ENCODE peak calls at places on chromosome 16, in ten cellular contexts. J is right cardiac atrium, F is heart left ventricle, H is HCT116, X is AG04450, U is left ventricle myocardium inferior, W is ovary, A is right lobe of liver, P is thoracic aorta, E is GM12878. G is an unnamed sample.

GRCh38 chr16:25633549-25633948 is 58.2 kb upstream of the HS3ST4 start:
- DNase-seq in X (no peak), A (no peak), U (no peak), H (peak), W (no peak), J (no peak), E (no peak), F (no peak), P (no peak), G (no peak)

GRCh38 chr16:49857423-49858181 is 1.7 kb upstream of the ZNF423 start:
- DNase-seq in X (no peak), J (peak), A (no peak), E (no peak), P (no peak), U (peak), H (peak), W (peak), F (peak), G (no peak)

GRCh38 chr16:15961060-15961511 is 11.7 kb downstream of the ABCC1 start:
- DNase-seq in P (no peak), J (no peak), F (no peak), X (no peak), A (no peak), E (peak), W (no peak), U (no peak), H (no peak), G (no peak)

GRCh38 chr16:13961099-13961811 is 41.3 kb downstream of the ERCC4 start:
- DNase-seq in A (no peak), U (no peak), W (no peak), J (no peak), H (no peak), X (peak), E (no peak), F (no peak), P (no peak), G (no peak)

GRCh38 chr16:9160551-9160911 is 69.1 kb downstream of the HAPSTR1 start:
- DNase-seq in H (no peak), P (no peak), X (no peak), U (no peak), W (no peak), J (no peak), F (no peak), E (no peak), A (no peak), G (no peak)

GRCh38 chr16:53565300-53565699 is 62.3 kb upstream of the AKTIP start:
- DNase-seq in U (no peak), H (no peak), F (no peak), A (no peak), X (no peak), J (no peak), P (no peak), E (no peak), W (no peak), G (no peak)

GRCh38 chr16:24820522-24820921 is 25.2 kb upstream of the SLC5A11 start:
- DNase-seq in X (no peak), E (no peak), A (no peak), H (no peak), U (no peak), J (no peak), F (no peak), P (no peak), W (no peak), G (no peak)

GRCh38 chr16:49918257-49918656 is 62.3 kb upstream of the ZNF423 start:
- DNase-seq in A (no peak), U (no peak), P (no peak), F (no peak), X (no peak), E (no peak), W (no peak), H (no peak), J (no peak), G (no peak)

GRCh38 chr16:64392456-64392855 is 729.4 kb downstream of the CDH11 start:
- DNase-seq in H (no peak), F (no peak), W (no peak), X (no peak), E (no peak), P (no peak), A (no peak), U (no peak), J (no peak), G (no peak)

GRCh38 chr16:31458073-31458834 is 1.0 kb upstream of the ARMC5 start:
- DNase-seq in U (no peak), P (no peak), X (no peak), F (peak), H (no peak), E (no peak), A (peak), W (no peak), J (no peak), G (no peak)

GRCh38 chr16:35319536-35320192 is 1860.3 kb downstream of the TP53TG3F start:
- DNase-seq in H (no peak), U (no peak), F (no peak), E (no peak), X (no peak), W (no peak), A (no peak), P (no peak), J (no peak), G (no peak)

GRCh38 chr16:58716468-58716867 is 17.6 kb downstream of the GOT2 start:
- DNase-seq in J (no peak), A (no peak), P (no peak), U (no peak), W (no peak), F (no peak), E (no peak), X (peak), H (no peak), G (no peak)

GRCh38 chr16:73205153-73205549 is 157.2 kb upstream of the ZFHX3 start:
- DNase-seq in U (no peak), F (no peak), H (no peak), J (no peak), X (no peak), W (no peak), P (no peak), A (no peak), E (no peak), G (no peak)

GRCh38 chr16:51022852-51023251 is 128.2 kb downstream of the SALL1 start:
- DNase-seq in H (no peak), A (no peak), X (no peak), W (no peak), J (no peak), E (no peak), U (no peak), F (no peak), P (no peak), G (no peak)

GRCh38 chr16:30488764-30489595 is 16.4 kb downstream of the ITGAL start:
- DNase-seq in X (no peak), E (no peak), W (no peak), H (no peak), J (no peak), F (no peak), U (no peak), A (peak), P (no peak), G (no peak)

GRCh38 chr16:79316004-79316458 is 284.5 kb downstream of the MAF start:
- DNase-seq in A (no peak), P (no peak), X (no peak), J (no peak), F (no peak), U (no peak), W (no peak), H (no peak), E (peak), G (no peak)

GRCh38 chr16:86355538-86355937 is 154.8 kb upstream of the FOXF1 start:
- DNase-seq in U (no peak), J (no peak), X (peak), A (no peak), F (no peak), H (peak), E (no peak), P (no peak), W (no peak), G (no peak)

GRCh38 chr16:1446296-1447080 is 2.1 kb upstream of the CCDC154 start:
- DNase-seq in U (no peak), J (no peak), X (no peak), P (no peak), A (no peak), W (no peak), F (no peak), H (no peak), E (no peak), G (no peak)

GRCh38 chr16:30065943-30066881 is 652 bp downstream of the ALDOA start:
- DNase-seq in A (peak), J (peak), H (no peak), X (no peak), W (no peak), E (no peak), F (no peak), P (no peak), U (no peak), G (no peak)

GRCh38 chr16:30366511-30366910 is 3.8 kb downstream of the TBC1D10B start:
- DNase-seq in F (no peak), W (no peak), X (no peak), P (no peak), E (no peak), J (no peak), H (no peak), U (no peak), A (no peak), G (no peak)

GRCh38 chr16:57299719-57300386 is 15.4 kb upstream of the PLLP start:
- DNase-seq in F (peak), U (peak), W (peak), H (peak), J (peak), X (peak), P (peak), A (peak), E (peak), G (peak)

DNA sequence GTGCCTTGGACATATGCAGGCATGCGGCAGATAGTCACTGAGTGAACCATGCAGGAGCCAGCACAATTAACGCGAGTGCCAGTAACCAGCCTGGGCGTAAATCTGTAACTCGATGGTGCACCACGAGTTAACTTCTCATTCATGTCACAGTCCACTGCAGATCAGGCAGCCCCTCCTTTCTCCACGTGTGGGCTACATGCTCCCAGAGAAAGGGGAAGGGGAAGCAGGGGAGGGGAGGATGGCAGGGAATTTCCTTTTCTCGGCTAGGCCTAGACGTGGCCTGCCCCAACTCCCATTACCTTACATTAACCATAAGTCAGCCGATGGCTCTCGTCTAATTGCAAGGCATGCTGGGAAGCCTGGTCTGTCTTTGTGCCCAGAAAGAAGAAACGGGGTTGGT is 287.9 kb downstream of the CPPED1 start:
- DNase-seq in W (no peak), F (no peak), U (no peak), H (no peak), E (no peak), J (no peak), P (no peak), A (peak), X (no peak), G (no peak)
- H3K27ac ChIP-seq in W (no peak), F (no peak), U (no peak), H (no peak), E (no peak), J (no peak), P (no peak), A (no peak), X (no peak), G (no peak)

DNA sequence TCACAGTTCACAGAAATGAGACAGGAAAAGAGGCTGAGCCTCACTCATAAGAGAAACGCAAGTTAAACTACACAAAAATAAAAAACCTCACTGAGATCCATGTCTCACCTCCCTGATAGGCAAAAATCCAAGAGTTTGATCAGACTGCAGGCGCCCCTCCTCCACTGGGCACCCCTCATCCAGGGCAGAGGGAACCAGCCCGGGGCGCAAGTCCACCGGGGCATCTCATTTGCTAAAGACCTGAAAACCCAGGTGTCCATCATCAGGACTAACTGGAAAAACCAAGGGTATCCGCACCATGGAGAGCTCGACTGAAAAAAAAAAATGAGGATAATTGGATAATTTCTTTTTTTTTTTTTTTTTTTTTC is 2.6 kb downstream of the HBZ start:
- DNase-seq in F (no peak), W (no peak), U (no peak), P (no peak), J (no peak), H (no peak), A (peak), E (no peak), X (no peak), G (no peak)
- H3K4me3 ChIP-seq in F (peak), W (no peak), U (peak), P (peak), J (peak), H (no peak), A (no peak), E (no peak), X (peak), G (peak)

GRCh38 chr16:77853125-77853524 is 64.8 kb downstream of the VAT1L start:
- DNase-seq in F (no peak), X (no peak), E (no peak), P (no peak), A (no peak), H (no peak), W (no peak), U (no peak), J (no peak), G (no peak)
- H3K27ac ChIP-seq in F (no peak), X (no peak), E (no peak), P (no peak), A (no peak), H (no peak), W (no peak), U (no peak), J (no peak), G (no peak)

DNA sequence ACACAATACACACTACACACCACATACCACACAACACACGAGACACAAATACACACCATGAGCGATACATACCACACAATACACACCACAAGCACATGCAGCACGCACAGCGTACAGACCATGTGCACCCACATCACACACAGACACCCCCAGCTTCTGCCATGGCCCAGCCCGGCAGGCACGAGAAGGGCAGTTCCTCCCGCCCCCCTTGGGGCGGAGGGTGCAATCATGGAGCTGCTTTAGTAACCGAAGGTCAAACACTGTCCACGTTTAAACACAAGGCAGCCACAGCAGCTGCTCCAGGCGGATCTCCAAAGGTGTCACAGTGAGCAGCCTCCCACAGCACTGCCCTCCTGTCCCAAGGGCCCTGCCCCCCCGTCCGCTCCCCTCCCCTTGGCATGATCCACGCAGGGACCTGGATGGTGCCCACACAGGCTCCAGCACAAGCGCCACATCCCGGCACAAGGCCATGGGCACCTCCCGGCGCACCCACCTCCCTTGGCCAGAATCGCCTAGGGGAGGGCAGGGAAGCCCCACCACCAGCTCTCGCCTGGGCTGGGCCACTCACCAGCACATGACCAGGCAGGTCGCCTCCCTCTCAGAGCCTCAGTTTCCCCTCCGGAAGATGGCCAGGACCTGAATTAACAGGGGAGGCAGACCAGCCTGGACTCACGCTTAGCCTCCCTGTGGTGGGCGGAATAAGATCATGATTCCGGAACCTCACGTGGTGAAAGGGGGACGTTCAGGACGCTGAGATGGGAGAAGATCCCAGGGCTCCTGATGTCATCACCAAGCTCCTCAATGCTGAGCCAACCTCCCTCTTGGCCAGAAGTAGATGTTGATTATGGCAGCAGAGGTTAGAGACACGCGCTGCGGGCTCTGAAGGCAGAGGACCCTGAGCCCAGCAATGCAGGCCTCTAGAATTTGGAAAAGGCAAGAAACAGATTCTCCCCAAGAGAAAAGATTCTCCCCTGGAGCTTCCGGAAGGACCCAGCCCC is 32.6 kb upstream of the ZNF469 start:
- DNase-seq in H (no peak), W (peak), E (no peak), J (peak), F (peak), U (peak), P (no peak), A (peak), X (no peak), G (no peak)
- H3K4me3 ChIP-seq in H (no peak), W (no peak), E (no peak), J (no peak), F (no peak), U (no peak), P (no peak), A (no peak), X (no peak), G (no peak)

GRCh38 chr16:85137323-85138072 is 25.2 kb upstream of the CIBAR2 start:
- DNase-seq in J (peak), F (peak), U (peak), H (no peak), P (peak), W (peak), E (no peak), X (peak), A (peak), G (no peak)

GRCh38 chr16:85134794-85135153 is 22.5 kb upstream of the CIBAR2 start:
- DNase-seq in A (no peak), H (no peak), J (peak), E (no peak), U (peak), X (no peak), F (peak), P (no peak), W (peak), G (no peak)

GRCh38 chr16:85136705-85137322 is 24.5 kb upstream of the CIBAR2 start:
- DNase-seq in J (peak), U (peak), E (no peak), X (no peak), P (no peak), H (no peak), A (peak), W (peak), F (no peak), G (no peak)

GRCh38 chr16:85138073-85138824 is 26.0 kb upstream of the CIBAR2 start:
- DNase-seq in H (no peak), F (no peak), E (no peak), A (no peak), P (no peak), U (no peak), W (peak), J (no peak), X (no peak), G (no peak)

DNA sequence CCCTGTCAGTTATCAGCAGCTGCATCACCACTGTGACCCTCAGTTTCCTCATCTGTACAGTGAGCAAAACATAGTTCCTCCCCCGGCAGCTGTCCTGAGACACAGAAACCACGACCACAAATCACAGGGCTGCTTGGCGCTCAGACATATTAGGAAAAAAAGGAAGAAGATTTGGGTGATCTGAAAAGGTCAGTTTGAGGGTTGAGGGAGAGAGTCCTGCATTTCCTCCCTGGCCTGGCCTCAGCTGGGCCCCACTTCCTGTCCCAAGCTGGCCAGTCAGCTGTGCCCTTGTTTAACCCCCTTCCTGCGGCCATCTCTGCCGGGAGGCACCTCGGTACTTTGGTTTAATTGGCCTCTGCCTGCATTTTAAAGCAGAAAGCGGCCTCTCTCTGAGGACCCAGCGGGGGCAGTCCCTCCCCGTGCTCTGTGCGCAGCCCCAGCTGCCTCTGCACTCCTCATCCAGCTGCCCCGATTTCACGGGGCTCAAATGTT is 24.0 kb upstream of the CIBAR2 start:
- DNase-seq in U (no peak), X (no peak), A (no peak), W (no peak), F (no peak), H (no peak), P (no peak), E (peak), J (no peak), G (no peak)
- H3K27ac ChIP-seq in U (peak), X (no peak), A (peak), W (peak), F (peak), H (no peak), P (peak), E (no peak), J (peak), G (no peak)

GRCh38 chr16:4053663-4054479 is 62.4 kb downstream of the ADCY9 start:
- DNase-seq in A (peak), P (peak), W (peak), U (peak), E (no peak), F (peak), X (peak), H (peak), J (peak), G (no peak)
- H3K4me3 ChIP-seq in A (peak), P (peak), W (no peak), U (peak), E (no peak), F (peak), X (peak), H (peak), J (peak), G (peak)

GRCh38 chr16:2970563-2970962 is 1.4 kb downstream of the PAQR4 start:
- DNase-seq in X (no peak), E (no peak), A (no peak), W (no peak), F (no peak), P (no peak), J (no peak), U (no peak), H (no peak), G (no peak)

GRCh38 chr16:2973605-2974318 is 4.6 kb downstream of the PAQR4 start:
- DNase-seq in P (no peak), A (no peak), E (no peak), J (no peak), X (no peak), W (no peak), U (no peak), F (no peak), H (no peak), G (no peak)

GRCh38 chr16:2973081-2973480 is 3.9 kb downstream of the PAQR4 start:
- DNase-seq in P (no peak), E (no peak), X (no peak), A (no peak), W (no peak), J (no peak), F (no peak), U (no peak), H (no peak), G (no peak)

GRCh38 chr16:2971134-2971984 is 2.2 kb downstream of the PAQR4 start:
- DNase-seq in A (no peak), J (no peak), H (no peak), F (no peak), P (no peak), U (no peak), X (no peak), W (no peak), E (no peak), G (no peak)

DNA sequence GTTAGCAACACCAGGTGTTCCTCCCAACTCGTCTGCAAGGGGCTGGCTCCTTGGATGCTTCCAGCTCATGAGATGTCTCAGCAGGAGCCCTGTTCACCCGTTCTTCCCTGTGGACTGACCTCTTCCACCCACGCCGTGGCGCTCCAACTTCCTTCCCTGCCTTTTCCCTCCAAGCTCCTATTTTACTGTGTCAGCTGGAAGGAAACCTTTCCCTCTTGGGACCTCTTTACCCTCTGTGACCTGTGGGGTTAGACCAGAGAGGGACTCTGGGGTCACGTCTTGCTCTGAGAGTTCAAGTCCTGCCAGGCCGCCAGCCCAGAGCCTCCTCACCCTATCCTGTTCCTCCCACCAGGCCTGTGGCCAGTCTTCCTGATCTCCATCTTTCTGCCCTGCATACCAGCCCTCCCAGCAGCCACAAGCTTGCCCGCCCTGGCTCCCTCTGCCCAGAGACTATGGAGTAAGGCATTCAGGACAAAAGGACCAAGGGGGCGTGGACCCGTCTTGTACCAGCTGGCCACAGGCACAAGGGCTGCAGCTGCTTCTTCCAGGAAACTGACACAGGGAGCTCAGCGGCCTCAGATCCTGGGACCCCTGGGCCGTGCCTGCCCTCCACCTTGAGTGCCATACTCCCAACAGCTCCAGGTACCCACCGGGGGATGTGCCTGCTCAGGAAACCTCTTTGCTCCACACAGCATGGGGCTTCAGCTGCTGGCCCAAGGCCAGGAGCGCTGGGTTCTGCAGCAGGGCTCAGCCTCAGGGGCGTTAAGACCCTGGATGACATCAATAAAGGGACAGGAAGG is 3.0 kb downstream of the PAQR4 start:
- DNase-seq in F (no peak), W (no peak), U (no peak), H (no peak), A (no peak), J (no peak), P (no peak), E (no peak), X (no peak), G (no peak)
- H3K27ac ChIP-seq in F (no peak), W (no peak), U (no peak), H (peak), A (no peak), J (no peak), P (no peak), E (no peak), X (no peak), G (no peak)